ENCODE peak calls at places on chromosomes 1 and 21, in seven cellular contexts. I is psoas muscle; B is activated T-cell treated with anti-CD3 and anti-CD28 coated beads, Interleukin-2, amount 50 U/mL, for 48 hours; H is neural crest cell; F is GF-D8; C is left ventricle myocardium inferior; P is CD8-positive, alpha-beta memory T cell. G is an unnamed sample.

GRCh38 chr1:151553659-151554058 is 13.6 kb downstream of the TUFT1 start:
- DNase-seq in F (no peak), B (no peak), C (no peak), I (no peak), P (no peak), H (no peak), G (no peak)

GRCh38 chr1:87787551-87787950 is 458.9 kb downstream of the LMO4 start:
- DNase-seq in P (no peak), H (no peak), I (no peak), F (no peak), B (no peak), C (no peak), G (no peak)

GRCh38 chr1:180598333-180598979 is 33.4 kb upstream of the XPR1 start:
- DNase-seq in I (no peak), B (no peak), H (no peak), C (no peak), F (no peak), P (no peak), G (no peak)

GRCh38 chr1:8394456-8395321 is 76.8 kb downstream of the SLC45A1 start:
- DNase-seq in P (no peak), B (peak), H (no peak), I (no peak), C (no peak), F (no peak), G (no peak)

GRCh38 chr1:80155371-80155770 is 1148.8 kb upstream of the ADGRL4 start:
- DNase-seq in B (no peak), P (no peak), H (no peak), I (no peak), C (no peak), F (no peak), G (no peak)

GRCh38 chr1:67960766-67961165 is 89.7 kb downstream of the DIRAS3 start:
- DNase-seq in C (no peak), B (no peak), P (no peak), H (no peak), F (no peak), I (no peak), G (no peak)

GRCh38 chr1:3173113-3173745 is 104.2 kb downstream of the PRDM16 start:
- DNase-seq in F (no peak), H (no peak), B (no peak), C (no peak), P (no peak), I (no peak), G (no peak)

GRCh38 chr1:61238371-61238689 is 156.0 kb downstream of the NFIA start:
- DNase-seq in I (no peak), B (no peak), P (no peak), C (no peak), H (no peak), F (no peak), G (no peak)

GRCh38 chr21:16262109-16262508 is 532.3 kb downstream of the USP25 start:
- DNase-seq in I (no peak), C (no peak), B (no peak), F (no peak), H (no peak), P (no peak), G (no peak)

GRCh38 chr1:11701551-11701961 is 10.0 kb downstream of the DRAXIN start:
- DNase-seq in F (no peak), C (no peak), B (no peak), I (no peak), H (no peak), P (no peak), G (no peak)

GRCh38 chr1:64246294-64246917 is 43.0 kb downstream of the UBE2U start:
- DNase-seq in I (no peak), P (peak), C (no peak), F (peak), B (no peak), H (no peak), G (peak)

GRCh38 chr1:154714070-154714623 is 106.2 kb upstream of the ADAR start:
- DNase-seq in B (no peak), F (no peak), C (no peak), P (no peak), I (no peak), H (no peak), G (no peak)

GRCh38 chr1:3560981-3561380 is 50.3 kb downstream of the MEGF6 start:
- DNase-seq in F (no peak), H (no peak), P (no peak), I (no peak), C (no peak), B (no peak), G (no peak)

GRCh38 chr1:19476440-19477190 is 8.7 kb downstream of the CAPZB start:
- DNase-seq in C (no peak), F (peak), H (no peak), I (no peak), B (peak), P (peak), G (peak)

GRCh38 chr1:94989911-94990463 is 63.1 kb upstream of the CNN3 start:
- DNase-seq in H (no peak), B (no peak), P (no peak), F (no peak), C (no peak), I (no peak), G (no peak)

GRCh38 chr21:42434884-42435283 is 31.2 kb downstream of the UBASH3A start:
- DNase-seq in C (no peak), B (no peak), H (no peak), I (no peak), P (no peak), F (no peak), G (no peak)

GRCh38 chr1:6384962-6385672 is 8.4 kb downstream of the ACOT7 start:
- DNase-seq in F (no peak), P (no peak), B (no peak), C (peak), I (no peak), H (no peak), G (no peak)

GRCh38 chr1:235079443-235079967 is 49.1 kb downstream of the TOMM20 start:
- DNase-seq in I (peak), F (no peak), H (no peak), P (no peak), B (peak), C (no peak), G (no peak)

GRCh38 chr1:33256335-33256700 is at the start of gene ZNF362:
- DNase-seq in C (peak), H (peak), B (peak), I (peak), P (peak), F (peak), G (peak)

GRCh38 chr1:153390938-153391710 is at the start of gene S100A8:
- DNase-seq in C (peak), I (peak), H (no peak), B (no peak), P (no peak), F (peak), G (no peak)

GRCh38 chr1:160834945-160835565 is 27.6 kb downstream of the CD244 start:
- DNase-seq in H (peak), B (peak), I (no peak), F (peak), P (peak), C (no peak), G (peak)

GRCh38 chr1:22443332-22443731 is 8.3 kb upstream of the ZBTB40 start:
- DNase-seq in I (no peak), F (no peak), P (no peak), C (no peak), B (no peak), H (no peak), G (no peak)

GRCh38 chr1:202501281-202501680 is 152.8 kb downstream of the PPP1R12B start:
- DNase-seq in I (no peak), P (no peak), H (no peak), F (no peak), B (no peak), C (no peak), G (no peak)

GRCh38 chr1:40451238-40451585 is 936 bp downstream of the ZFP69B start:
- DNase-seq in P (no peak), I (no peak), C (no peak), H (no peak), F (no peak), B (no peak), G (no peak)

GRCh38 chr1:18112611-18113010 is 5.0 kb downstream of the IGSF21 start:
- DNase-seq in F (no peak), B (no peak), H (no peak), P (no peak), C (no peak), I (no peak), G (no peak)

GRCh38 chr1:51861669-51862068 is 16.9 kb downstream of the NRDC start:
- DNase-seq in C (no peak), F (no peak), H (no peak), B (no peak), P (no peak), I (no peak), G (no peak)

GRCh38 chr1:231211005-231211857 is 29.8 kb upstream of the GNPAT start:
- DNase-seq in I (peak), B (peak), H (peak), F (peak), C (peak), P (peak), G (peak)

GRCh38 chr1:86380257-86380861 is 15.8 kb downstream of the ODF2L start:
- DNase-seq in P (peak), H (no peak), C (no peak), B (no peak), I (no peak), F (peak), G (peak)

GRCh38 chr1:84758968-84759491 is 68.8 kb upstream of the SSX2IP start:
- DNase-seq in H (no peak), I (no peak), B (peak), P (no peak), C (no peak), F (no peak), G (no peak)

GRCh38 chr1:59596432-59596831 is 218.3 kb upstream of the HOOK1 start:
- DNase-seq in B (no peak), C (no peak), F (no peak), P (no peak), I (no peak), H (no peak), G (no peak)

GRCh38 chr21:42991992-42992740 is 17.8 kb downstream of the PKNOX1 start:
- DNase-seq in F (no peak), C (peak), H (no peak), B (no peak), I (no peak), P (no peak), G (no peak)

GRCh38 chr1:18253093-18253492 is 145.5 kb downstream of the IGSF21 start:
- DNase-seq in H (no peak), B (no peak), F (no peak), C (no peak), P (no peak), I (no peak), G (no peak)

GRCh38 chr1:55560246-55560645 is 345.1 kb upstream of the USP24 start:
- DNase-seq in F (no peak), B (no peak), I (no peak), P (no peak), H (no peak), C (no peak), G (no peak)

GRCh38 chr21:44506279-44507255 is 33.4 kb downstream of the KRTAP10-1 start:
- DNase-seq in I (no peak), F (no peak), H (no peak), B (no peak), C (no peak), P (no peak), G (no peak)

GRCh38 chr1:172359531-172359991 is 60.9 kb upstream of the C1orf105 start:
- DNase-seq in I (no peak), H (no peak), C (no peak), B (no peak), P (no peak), F (no peak), G (no peak)

G was measured in KG1.